ENCODE peak calls at places on chromosomes 3 and 15, in nine cellular contexts. S is A549, P is HepG2, X is NB4, J is WTC11, B is SK-N-SH, U is K562, Y is endothelial cell of umbilical vein, F is H1. N is an unnamed sample.

GRCh38 chr3:126021224-126021623 is 52.2 kb downstream of the ROPN1B start:
- DNase-seq in P (no peak), U (no peak), B (no peak), S (no peak), J (no peak), Y (no peak), F (no peak), X (no peak), N (no peak)

GRCh38 chr15:45254405-45255293 is 2.6 kb downstream of the SLC28A2 start:
- DNase-seq in X (no peak), B (no peak), F (no peak), Y (no peak), S (peak), J (no peak), P (no peak), U (no peak), N (no peak)

GRCh38 chr3:69602112-69602511 is 137.2 kb upstream of the MITF start:
- DNase-seq in Y (no peak), U (no peak), B (no peak), F (no peak), P (no peak), S (no peak), J (no peak), X (no peak), N (no peak)

GRCh38 chr3:194150252-194150934 is 14.4 kb downstream of the HES1 start:
- DNase-seq in S (no peak), X (no peak), B (no peak), U (no peak), J (no peak), Y (no peak), P (no peak), F (no peak), N (no peak)

GRCh38 chr15:77841376-77841775 is 208.7 kb upstream of the LINGO1 start:
- DNase-seq in F (no peak), J (no peak), X (no peak), S (no peak), B (no peak), P (no peak), U (no peak), Y (no peak), N (no peak)

GRCh38 chr3:46334911-46335478 is 18.9 kb upstream of the CCR2 start:
- DNase-seq in S (no peak), F (no peak), Y (no peak), X (no peak), P (no peak), B (no peak), J (no peak), U (no peak), N (no peak)

GRCh38 chr15:36601497-36601932 is 22.1 kb downstream of the CDIN1 start:
- DNase-seq in B (no peak), J (no peak), P (no peak), U (no peak), Y (no peak), S (no peak), F (no peak), X (no peak), N (no peak)

GRCh38 chr15:68819451-68820204 is 1.1 kb downstream of the ANP32A start:
- DNase-seq in F (no peak), S (peak), J (peak), X (peak), U (no peak), B (peak), P (peak), Y (peak), N (no peak)

GRCh38 chr3:46416134-46417119 is 9.4 kb downstream of the CCRL2 start:
- DNase-seq in S (no peak), P (no peak), B (no peak), X (peak), F (no peak), J (no peak), Y (no peak), U (peak), N (no peak)

GRCh38 chr3:124267406-124267805 is 275.5 kb upstream of the ROPN1 start:
- DNase-seq in F (no peak), U (no peak), S (no peak), Y (no peak), B (no peak), X (no peak), J (no peak), P (no peak), N (no peak)

GRCh38 chr3:23594066-23594465 is 211.7 kb upstream of the UBE2E1 start:
- DNase-seq in P (no peak), Y (no peak), S (no peak), F (no peak), J (no peak), B (no peak), X (no peak), U (no peak), N (no peak)

GRCh38 chr3:44355634-44356033 is 17.1 kb downstream of the TCAIM start:
- DNase-seq in Y (peak), F (no peak), J (no peak), X (peak), U (peak), S (no peak), P (peak), B (no peak), N (no peak)

GRCh38 chr15:74208496-74208895 is 5.9 kb upstream of the STRA6 start:
- DNase-seq in B (no peak), J (no peak), Y (no peak), P (no peak), S (no peak), F (no peak), U (no peak), X (no peak), N (no peak)

GRCh38 chr15:64740361-64741170 is 34.8 kb downstream of the RBPMS2 start:
- DNase-seq in P (peak), Y (no peak), U (peak), F (no peak), B (peak), J (no peak), S (peak), X (peak), N (no peak)

GRCh38 chr3:196988241-196989029 is 19.8 kb upstream of the PIGZ start:
- DNase-seq in S (peak), B (peak), Y (no peak), F (no peak), X (no peak), U (peak), P (peak), J (peak), N (peak)

GRCh38 chr3:118817748-118818165 is 216.9 kb downstream of the IGSF11 start:
- DNase-seq in Y (peak), B (peak), F (no peak), J (peak), X (peak), S (peak), P (peak), U (peak), N (peak)

GRCh38 chr15:49270541-49271421 is 100.7 kb downstream of the GALK2 start:
- DNase-seq in S (no peak), U (no peak), Y (no peak), B (no peak), F (no peak), J (no peak), X (no peak), P (no peak), N (no peak)

GRCh38 chr15:64895285-64896065 is 16.2 kb upstream of the ANKDD1A start:
- DNase-seq in F (no peak), J (no peak), P (no peak), U (no peak), B (no peak), X (peak), Y (peak), S (no peak), N (no peak)

GRCh38 chr15:72306211-72306785 is 13.7 kb downstream of the CELF6 start:
- DNase-seq in B (peak), U (peak), F (no peak), S (peak), Y (no peak), J (peak), X (peak), P (no peak), N (no peak)

DNA sequence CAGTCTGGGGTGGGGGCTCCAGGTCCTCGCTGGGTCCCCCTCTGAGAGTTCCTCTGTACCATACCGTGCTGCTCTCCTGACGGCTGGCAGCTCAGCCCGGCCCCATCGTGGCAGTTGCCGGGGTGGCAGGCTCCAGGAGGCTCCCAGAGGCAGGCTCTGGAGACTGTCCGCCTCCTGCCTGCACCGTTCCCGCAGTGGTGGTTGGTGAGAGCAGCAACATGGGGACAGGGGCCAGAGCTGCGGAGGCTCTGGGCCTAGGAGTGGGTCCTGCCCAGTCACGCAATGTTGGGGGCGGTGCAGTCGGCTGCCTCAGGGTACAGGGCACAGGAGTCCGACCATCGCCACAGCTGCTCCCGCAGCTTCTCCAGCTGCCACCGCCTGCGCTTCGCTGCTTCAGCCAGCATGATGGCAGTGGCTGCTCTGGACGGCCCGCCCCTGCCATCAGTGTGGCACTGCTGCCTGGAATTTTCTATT is 492.7 kb downstream of the AGBL1 start:
- DNase-seq in U (no peak), P (no peak), S (no peak), X (no peak), B (peak), F (no peak), J (peak), Y (no peak), N (no peak)
- TF ChIP-seq MAX in U (no peak), P (no peak), S (no peak), X (no peak), B (no peak), F (no peak), J (no peak), Y (no peak), N (no peak)

DNA sequence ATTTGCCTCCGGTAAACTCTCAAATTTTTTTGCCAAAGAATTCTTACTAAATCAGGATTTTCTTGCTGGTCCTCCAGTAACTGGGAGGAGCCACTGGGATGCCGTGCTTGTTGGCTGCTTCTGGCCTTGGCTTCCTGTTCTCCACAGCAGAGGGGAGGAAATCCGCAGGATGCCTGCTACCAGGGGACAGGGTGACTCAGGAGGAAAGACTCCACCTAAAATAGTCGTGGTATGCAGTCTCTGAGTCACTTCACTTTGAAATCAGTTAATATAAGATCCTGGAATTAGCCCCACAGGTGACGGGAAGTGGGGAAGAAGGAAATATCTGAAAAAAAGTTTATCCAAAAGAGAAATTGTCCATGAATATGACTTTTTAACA is 6.5 kb upstream of the TM4SF18 start:
- DNase-seq in B (no peak), X (peak), U (no peak), Y (peak), S (peak), P (peak), F (peak), J (peak), N (peak)
- TF ChIP-seq MAX in B (peak), X (no peak), U (no peak), Y (no peak), S (peak), P (no peak), F (no peak), J (no peak), N (peak)

DNA sequence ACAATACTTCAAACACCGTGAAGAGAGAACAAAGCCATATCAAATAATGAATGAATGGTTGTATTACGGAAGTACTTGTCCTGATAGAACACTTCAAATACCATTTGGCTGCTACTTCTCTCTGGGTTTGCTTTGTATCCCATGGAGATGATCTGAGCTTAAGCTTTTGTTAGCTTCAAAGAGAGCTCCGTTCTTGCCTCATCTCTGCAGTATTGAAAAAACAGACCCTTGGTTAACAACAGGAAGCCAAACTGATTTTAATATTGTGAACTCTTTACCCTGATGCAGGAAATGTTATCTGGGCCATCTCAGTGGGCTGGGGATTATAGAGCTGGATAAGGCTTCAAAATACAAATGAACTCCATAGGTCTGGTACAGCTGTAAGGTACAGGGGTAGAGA is 101.0 kb downstream of the CHL1 start:
- DNase-seq in F (no peak), J (no peak), B (no peak), S (no peak), X (no peak), P (peak), U (no peak), Y (no peak), N (no peak)
- TF ChIP-seq MAX in F (no peak), J (no peak), B (no peak), S (no peak), X (no peak), P (no peak), U (no peak), Y (no peak), N (no peak)

GRCh38 chr15:80594091-80594889 is 100.8 kb upstream of the ABHD17C start:
- DNase-seq in Y (no peak), B (no peak), S (no peak), P (no peak), X (no peak), F (no peak), U (no peak), J (no peak), N (no peak)

GRCh38 chr15:80597081-80597480 is 98.0 kb upstream of the ABHD17C start:
- DNase-seq in S (no peak), U (no peak), J (no peak), F (no peak), P (no peak), X (no peak), Y (no peak), B (no peak), N (no peak)

GRCh38 chr15:80599359-80599758 is 95.8 kb upstream of the ABHD17C start:
- DNase-seq in J (no peak), X (no peak), U (no peak), B (no peak), F (no peak), S (peak), P (no peak), Y (peak), N (no peak)

GRCh38 chr15:80595391-80595790 is 99.7 kb upstream of the ABHD17C start:
- DNase-seq in J (no peak), U (no peak), S (no peak), X (no peak), B (no peak), Y (no peak), F (no peak), P (peak), N (no peak)

GRCh38 chr15:80596521-80596976 is 98.6 kb upstream of the ABHD17C start:
- DNase-seq in B (no peak), U (no peak), P (peak), Y (no peak), S (peak), X (no peak), J (no peak), F (no peak), N (peak)
- TF ChIP-seq MAX in B (no peak), U (no peak), P (no peak), Y (no peak), S (no peak), X (no peak), J (no peak), F (no peak), N (peak)

DNA sequence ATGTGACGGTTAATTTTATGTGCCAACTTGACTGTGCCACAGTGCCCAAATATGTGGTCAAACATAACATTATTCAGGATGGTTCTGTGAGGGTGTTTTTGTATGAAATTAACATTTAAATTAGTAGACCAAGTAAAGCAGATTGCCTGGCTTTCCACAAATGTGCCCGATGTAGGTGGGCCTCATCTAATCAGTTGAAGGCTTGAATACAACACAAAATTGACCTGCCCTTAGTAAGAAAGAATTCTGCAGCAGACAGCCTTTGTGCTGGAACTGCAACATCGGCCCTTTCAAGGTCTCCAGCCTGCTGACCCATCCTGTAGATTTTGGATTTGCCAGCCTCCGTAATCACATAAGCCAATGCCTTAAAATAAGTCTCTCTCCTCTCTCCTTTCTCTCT is 215.9 kb downstream of the MEX3B start:
- DNase-seq in P (no peak), B (no peak), X (no peak), J (no peak), Y (no peak), F (no peak), S (no peak), U (no peak), N (no peak)
- TF ChIP-seq MAX in P (no peak), B (no peak), X (no peak), J (no peak), Y (no peak), F (no peak), S (no peak), U (no peak), N (no peak)

DNA sequence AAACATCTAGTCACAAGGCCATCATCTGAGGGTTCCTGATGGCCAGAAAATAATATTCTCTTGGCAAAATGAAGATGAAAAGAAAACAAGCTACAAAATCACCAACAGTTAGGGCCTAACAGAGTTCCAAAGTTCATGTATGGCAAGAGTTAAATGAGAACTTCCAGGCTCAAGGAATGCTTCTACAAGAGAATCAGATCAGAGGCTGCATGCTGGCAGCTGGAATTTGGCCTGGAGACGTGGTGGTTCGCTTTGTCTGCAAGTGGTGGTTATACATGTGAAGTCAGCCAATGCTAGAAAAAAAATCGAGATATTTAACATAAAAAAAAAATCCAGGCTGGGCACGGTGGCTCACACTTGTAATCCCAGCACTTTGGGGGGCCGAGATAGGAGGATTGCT is 5.6 kb downstream of the SIAH2 start:
- DNase-seq in B (no peak), P (no peak), U (no peak), F (no peak), Y (no peak), J (no peak), S (no peak), X (no peak), N (no peak)
- TF ChIP-seq MAX in B (no peak), P (no peak), U (no peak), F (no peak), Y (no peak), J (no peak), S (no peak), X (no peak), N (no peak)

GRCh38 chr3:107816082-107816481 is 274.7 kb downstream of the CD47 start:
- DNase-seq in S (no peak), U (no peak), P (no peak), F (no peak), J (no peak), Y (no peak), X (no peak), B (no peak), N (no peak)
- TF ChIP-seq MAX in S (no peak), U (no peak), P (no peak), F (no peak), J (no peak), Y (no peak), X (no peak), B (no peak), N (no peak)

GRCh38 chr15:38683382-38684242 is 119.0 kb upstream of the RASGRP1 start:
- DNase-seq in U (peak), B (peak), S (peak), P (peak), F (no peak), X (peak), Y (peak), J (peak), N (peak)
- TF ChIP-seq MAX in U (no peak), B (no peak), S (no peak), P (no peak), F (no peak), X (no peak), Y (no peak), J (no peak), N (no peak)

N was measured in HCT116.